ENCODE peak calls at places on chromosomes 5 and 9, in seven cellular contexts. E is heart right ventricle; C is progenitor cell of endocrine pancreas; G is GM06990; F is CD8-positive, alpha-beta T cell; Y is left ventricle myocardium inferior; A is kidney. X is an unnamed sample.

GRCh38 chr5:175893466-175893865 is 22.1 kb downstream of the CPLX2 start:
- DNase-seq in Y (peak), G (no peak), C (no peak), F (no peak), A (no peak), E (peak), X (no peak)

GRCh38 chr5:75366787-75367186 is 29.8 kb downstream of the HMGCR start:
- DNase-seq in G (no peak), A (no peak), C (no peak), Y (no peak), F (no peak), E (no peak), X (no peak)

GRCh38 chr5:173618927-173619519 is 2.6 kb upstream of the BOD1 start:
- DNase-seq in C (peak), E (peak), Y (no peak), F (peak), A (no peak), G (no peak), X (no peak)

GRCh38 chr9:69535911-69536310 is 136.3 kb downstream of the APBA1 start:
- DNase-seq in C (no peak), E (no peak), A (no peak), F (no peak), Y (no peak), G (no peak), X (no peak)

GRCh38 chr5:134794136-134794535 is 35.6 kb downstream of the DDX46 start:
- DNase-seq in Y (no peak), F (no peak), A (no peak), C (no peak), E (no peak), G (no peak), X (no peak)

GRCh38 chr5:174355208-174355612 is 309.7 kb downstream of the NSG2 start:
- DNase-seq in Y (no peak), E (no peak), G (no peak), A (no peak), C (no peak), F (no peak), X (no peak)

GRCh38 chr9:33101104-33101951 is 24.9 kb upstream of the SMU1 start:
- DNase-seq in Y (no peak), C (no peak), E (no peak), F (no peak), A (no peak), G (no peak), X (no peak)

GRCh38 chr5:138972230-138972629 is 97.1 kb upstream of the LRRTM2 start:
- DNase-seq in F (no peak), A (no peak), Y (no peak), E (no peak), G (no peak), C (no peak), X (no peak)

GRCh38 chr5:145835839-145836222 is 689 bp upstream of the PRELID2 start:
- DNase-seq in A (no peak), F (no peak), C (no peak), G (no peak), Y (no peak), E (no peak), X (no peak)

GRCh38 chr9:73269430-73270101 is 117.9 kb downstream of the ANXA1 start:
- DNase-seq in G (no peak), A (no peak), F (no peak), Y (no peak), E (no peak), C (no peak), X (no peak)

GRCh38 chr9:26508897-26509296 is 383.7 kb downstream of the CAAP1 start:
- DNase-seq in G (no peak), Y (no peak), F (no peak), A (no peak), C (no peak), E (no peak), X (no peak)

GRCh38 chr5:172178301-172179031 is 9.6 kb downstream of the STK10 start:
- DNase-seq in G (no peak), E (no peak), F (no peak), Y (no peak), A (no peak), C (no peak), X (no peak)

GRCh38 chr9:133788819-133789733 is 50.9 kb upstream of the SARDH start:
- DNase-seq in C (no peak), E (peak), F (no peak), A (peak), Y (peak), G (no peak), X (peak)

GRCh38 chr5:177601577-177602457 is 1.9 kb downstream of the B4GALT7 start:
- DNase-seq in F (no peak), G (no peak), A (no peak), C (no peak), E (no peak), Y (no peak), X (no peak)

GRCh38 chr9:97694768-97695167 is 2.4 kb downstream of the XPA start:
- DNase-seq in Y (no peak), E (no peak), G (no peak), F (no peak), A (no peak), C (no peak), X (no peak)

GRCh38 chr9:101455656-101456235 is 20.2 kb upstream of the ALDOB start:
- DNase-seq in E (no peak), F (no peak), A (no peak), G (no peak), C (no peak), Y (no peak), X (no peak)

GRCh38 chr5:78597858-78598415 is 50.6 kb downstream of the LHFPL2 start:
- DNase-seq in G (no peak), E (no peak), C (no peak), A (no peak), Y (no peak), F (no peak), X (no peak)

GRCh38 chr9:84667571-84668203 is 1.8 kb upstream of the NTRK2 start:
- DNase-seq in C (no peak), A (no peak), Y (peak), E (peak), F (no peak), G (peak), X (peak)

GRCh38 chr5:95861858-95862561 is 39.5 kb upstream of the GLRX start:
- DNase-seq in C (no peak), F (no peak), G (no peak), Y (no peak), E (no peak), A (no peak), X (no peak)

GRCh38 chr9:124284237-124284831 is 26.6 kb downstream of the NEK6 start:
- DNase-seq in Y (peak), G (no peak), F (no peak), C (no peak), A (no peak), E (peak), X (no peak)

GRCh38 chr9:132728497-132728896 is 58.2 kb downstream of the GTF3C4 start:
- DNase-seq in A (no peak), E (no peak), C (no peak), F (no peak), Y (no peak), G (no peak), X (no peak)

GRCh38 chr9:126842977-126843799 is 17.3 kb upstream of the ZBTB34 start:
- DNase-seq in C (no peak), G (peak), E (no peak), Y (no peak), A (no peak), F (no peak), X (peak)

GRCh38 chr5:58450811-58451629 is 8.9 kb downstream of the PLK2 start:
- DNase-seq in Y (no peak), F (no peak), C (no peak), A (no peak), E (no peak), G (no peak), X (no peak)

GRCh38 chr5:178346607-178347334 is 114.2 kb upstream of the PHYKPL start:
- DNase-seq in E (no peak), G (no peak), A (peak), C (no peak), F (no peak), Y (no peak), X (no peak)

GRCh38 chr5:106454651-106455415 is 1215.9 kb downstream of the EFNA5 start:
- DNase-seq in C (no peak), A (no peak), Y (no peak), E (no peak), G (no peak), F (no peak), X (no peak)

GRCh38 chr5:173886157-173886556 is 2.0 kb upstream of the CPEB4 start:
- DNase-seq in Y (no peak), C (no peak), G (no peak), F (no peak), A (no peak), E (no peak), X (no peak)

GRCh38 chr5:141677415-141677814 is 4.6 kb downstream of the ARAP3 start:
- DNase-seq in A (no peak), F (no peak), C (no peak), Y (no peak), E (no peak), G (no peak), X (no peak)

GRCh38 chr5:176667637-176668036 is 20.4 kb downstream of the TSPAN17 start:
- DNase-seq in A (no peak), F (no peak), G (no peak), E (no peak), Y (no peak), C (no peak), X (no peak)

GRCh38 chr9:111096051-111096450 is 57.8 kb upstream of the LPAR1 start:
- DNase-seq in Y (no peak), C (no peak), G (no peak), E (no peak), A (no peak), F (no peak), X (no peak)

GRCh38 chr5:109156885-109157284 is 252.9 kb downstream of the PJA2 start:
- DNase-seq in F (no peak), E (no peak), G (no peak), Y (no peak), A (no peak), C (no peak), X (no peak)

GRCh38 chr5:73673161-73673591 is 47.2 kb downstream of the ARHGEF28 start:
- DNase-seq in G (no peak), F (no peak), Y (no peak), E (no peak), C (no peak), A (no peak), X (no peak)

GRCh38 chr5:1546556-1546955 is 22.8 kb upstream of the LPCAT1 start:
- DNase-seq in C (no peak), E (no peak), A (peak), F (no peak), G (no peak), Y (no peak), X (no peak)

GRCh38 chr5:179374506-179375235 is 29.4 kb upstream of the ADAMTS2 start:
- DNase-seq in G (no peak), F (no peak), C (no peak), A (peak), Y (no peak), E (no peak), X (no peak)

GRCh38 chr5:38532165-38532669 is 24.2 kb downstream of the LIFR start:
- DNase-seq in F (no peak), G (no peak), A (no peak), Y (no peak), C (no peak), E (no peak), X (no peak)

GRCh38 chr5:150785950-150786349 is 7.4 kb downstream of the SMIM3 start:
- DNase-seq in F (no peak), Y (no peak), G (no peak), E (no peak), C (no peak), A (no peak), X (no peak)

GRCh38 chr9:95505072-95505471 is 11.7 kb downstream of the PTCH1 start:
- DNase-seq in A (no peak), G (no peak), C (no peak), E (no peak), Y (no peak), F (no peak), X (no peak)

GRCh38 chr9:95505676-95506437 is 10.9 kb downstream of the PTCH1 start:
- DNase-seq in C (peak), Y (peak), G (peak), A (peak), F (peak), E (peak), X (peak)

GRCh38 chr9:95503369-95503768 is 13.4 kb downstream of the PTCH1 start:
- DNase-seq in A (no peak), F (no peak), G (no peak), Y (no peak), E (no peak), C (no peak), X (no peak)

GRCh38 chr9:95506438-95506691 is 10.4 kb downstream of the PTCH1 start:
- DNase-seq in Y (peak), C (no peak), A (no peak), G (peak), E (peak), F (no peak), X (no peak)

GRCh38 chr9:95504053-95504963 is 12.5 kb downstream of the PTCH1 start:
- DNase-seq in Y (no peak), E (no peak), A (no peak), G (no peak), F (no peak), C (no peak), X (no peak)
- TF ChIP-seq CTCF in Y (no peak), E (no peak), A (no peak), G (peak), F (no peak), C (peak), X (no peak)

DNA sequence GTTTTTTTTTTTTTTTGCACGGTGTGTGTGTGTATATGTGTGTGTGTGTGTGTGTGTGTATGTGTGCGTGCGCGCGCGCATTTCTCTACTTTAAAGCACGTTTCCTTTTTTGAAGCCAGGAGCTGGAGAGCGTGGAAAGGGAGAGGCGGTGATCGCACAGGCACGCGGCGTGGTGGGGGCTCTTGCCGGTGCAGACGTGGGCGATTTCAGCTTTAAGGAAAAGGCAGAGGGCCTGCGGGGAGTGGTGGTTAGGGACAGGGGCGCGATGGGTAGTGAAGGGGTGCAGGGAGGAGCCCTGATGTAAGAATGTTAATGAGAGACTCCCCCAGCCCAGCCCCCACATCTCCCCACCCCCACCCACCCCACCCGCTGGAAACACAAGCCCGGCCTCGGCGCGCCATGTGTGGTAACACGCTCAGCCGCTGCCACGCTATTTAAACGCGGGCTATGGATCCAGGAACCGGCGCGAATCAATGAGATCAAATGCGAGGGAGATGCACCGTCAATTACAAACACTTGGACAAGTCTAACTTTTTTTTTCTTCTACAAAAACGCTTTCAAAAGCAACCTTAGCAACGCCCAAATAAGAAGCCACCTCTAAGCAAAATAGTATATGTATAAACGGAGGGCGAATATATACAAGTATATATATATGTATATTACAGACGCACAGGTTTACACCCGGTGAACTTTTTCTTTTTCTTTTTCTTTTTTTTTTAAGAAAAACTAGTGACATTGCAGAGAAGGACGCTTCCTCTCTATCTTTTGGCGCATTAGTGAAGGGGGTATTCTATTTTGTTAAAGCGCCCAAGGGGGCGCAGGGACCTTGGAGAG is at the start of gene NPR3:
- DNase-seq in F (no peak), C (no peak), E (no peak), Y (peak), G (no peak), A (peak), X (no peak)
- TF ChIP-seq CTCF in F (no peak), C (no peak), E (no peak), Y (no peak), G (no peak), A (no peak), X (no peak)

GRCh38 chr5:147394273-147394672 is 115.6 kb downstream of the DPYSL3 start:
- DNase-seq in C (no peak), E (no peak), A (no peak), F (no peak), Y (no peak), G (no peak), X (no peak)
- TF ChIP-seq CTCF in C (no peak), E (no peak), A (no peak), F (no peak), Y (no peak), G (no peak), X (no peak)

GRCh38 chr5:164188733-164189148 is 683.3 kb downstream of the MAT2B start:
- DNase-seq in Y (no peak), G (no peak), F (no peak), E (peak), C (no peak), A (no peak), X (no peak)
- TF ChIP-seq CTCF in Y (no peak), G (no peak), F (no peak), E (no peak), C (no peak), A (no peak), X (no peak)

GRCh38 chr9:120510816-120511215 is 69.2 kb downstream of the CDK5RAP2 start:
- DNase-seq in E (no peak), G (no peak), Y (no peak), A (no peak), C (no peak), F (no peak), X (no peak)

GRCh38 chr9:120507936-120508510 is 71.9 kb downstream of the CDK5RAP2 start:
- DNase-seq in F (no peak), E (no peak), Y (no peak), G (no peak), C (no peak), A (no peak), X (peak)

GRCh38 chr9:120500733-120501132 is 79.2 kb downstream of the CDK5RAP2 start:
- DNase-seq in Y (no peak), G (no peak), E (no peak), A (no peak), C (no peak), F (no peak), X (no peak)

DNA sequence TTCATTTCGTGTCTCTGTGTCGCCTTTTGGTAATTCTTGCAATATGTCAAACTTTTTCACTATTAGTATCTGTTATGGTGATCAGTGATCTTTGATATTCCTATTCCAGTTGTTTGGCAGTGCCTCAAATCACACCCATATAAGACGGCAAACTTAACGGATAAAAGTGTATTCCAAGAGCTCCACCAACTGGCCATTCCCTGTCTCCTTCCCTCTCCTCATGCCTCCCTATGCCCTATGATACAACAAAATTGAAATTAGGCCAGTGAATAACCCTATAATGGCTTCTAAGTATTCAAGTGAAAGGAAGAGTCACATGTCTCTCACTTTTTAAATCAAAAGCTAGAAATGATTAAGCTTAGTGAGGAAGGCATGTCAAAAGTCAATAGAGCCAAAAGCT is 74.8 kb downstream of the CDK5RAP2 start:
- DNase-seq in E (no peak), G (no peak), C (no peak), F (no peak), Y (no peak), A (no peak), X (no peak)
- TF ChIP-seq CTCF in E (peak), G (no peak), C (no peak), F (no peak), Y (peak), A (no peak), X (no peak)

DNA sequence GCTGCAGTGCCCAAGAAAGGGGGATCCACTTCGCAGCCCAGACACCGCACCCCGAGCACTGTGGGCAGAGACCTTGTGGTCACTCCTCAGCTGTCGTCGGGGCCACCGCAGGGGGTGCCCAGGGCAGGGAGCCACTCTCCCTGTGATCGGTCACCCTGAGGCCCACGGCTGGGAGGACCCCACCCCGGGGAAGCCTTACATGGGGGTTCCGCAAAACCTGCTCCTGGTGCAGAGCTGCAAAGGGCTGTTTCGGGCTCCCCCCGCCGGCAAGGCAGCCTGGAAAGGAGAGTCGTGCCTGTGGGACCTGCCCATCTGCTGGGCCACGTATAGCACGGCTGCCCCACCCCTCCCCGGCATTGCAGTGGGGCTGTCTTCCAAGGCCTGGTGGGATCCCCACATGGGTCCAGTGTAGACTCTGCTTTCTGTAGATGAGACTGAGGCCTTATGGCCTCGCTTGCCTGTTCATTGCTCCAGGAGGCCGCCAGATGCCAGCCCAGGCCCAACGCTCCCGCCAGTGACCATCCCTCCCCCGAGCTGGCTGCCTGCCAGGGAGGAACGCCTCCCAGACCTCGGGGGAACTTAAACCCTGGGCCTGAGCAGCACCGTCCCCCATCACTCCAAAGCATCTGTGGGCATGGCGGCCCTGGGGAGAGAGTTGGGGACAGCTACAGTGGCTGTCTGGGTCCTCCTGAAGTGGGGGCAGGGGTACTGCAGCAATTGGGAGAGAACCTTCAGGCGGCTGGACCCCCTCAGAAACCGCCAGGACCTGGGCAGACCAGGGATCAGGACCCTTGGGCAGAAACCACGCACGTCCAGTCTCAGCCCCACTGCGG is 1.6 kb upstream of the DNLZ start:
- DNase-seq in F (no peak), A (no peak), G (no peak), C (no peak), Y (no peak), E (no peak), X (no peak)
- TF ChIP-seq CTCF in F (no peak), A (no peak), G (no peak), C (no peak), Y (no peak), E (no peak), X (no peak)

GRCh38 chr9:17739022-17739421 is 160.2 kb downstream of the SH3GL2 start:
- DNase-seq in Y (no peak), F (no peak), E (no peak), A (no peak), C (no peak), G (no peak), X (no peak)

GRCh38 chr9:17744786-17745185 is 165.9 kb downstream of the SH3GL2 start:
- DNase-seq in F (no peak), C (peak), A (no peak), Y (no peak), E (no peak), G (no peak), X (no peak)

DNA sequence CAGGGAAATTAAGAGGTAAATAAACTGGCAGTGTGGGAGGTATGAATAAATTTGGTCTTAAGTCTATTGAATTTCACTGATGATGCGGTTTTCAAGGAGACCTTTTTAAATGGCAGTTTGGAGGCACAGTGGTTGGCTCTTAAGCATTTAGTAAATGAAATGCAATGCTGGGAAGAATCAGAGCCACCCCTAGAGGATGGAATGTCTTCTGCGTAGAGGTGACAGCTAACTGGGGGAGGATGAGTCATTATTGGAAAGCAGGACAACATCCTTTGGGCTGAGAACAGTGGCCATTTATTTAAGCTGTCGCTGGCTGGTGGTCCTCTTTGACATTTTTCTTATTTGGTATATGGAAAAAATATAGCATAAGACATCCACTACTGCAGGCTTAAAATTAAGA is 163.2 kb downstream of the SH3GL2 start:
- DNase-seq in E (no peak), Y (no peak), A (no peak), G (no peak), C (no peak), F (no peak), X (no peak)
- TF ChIP-seq CTCF in E (no peak), Y (no peak), A (no peak), G (no peak), C (no peak), F (no peak), X (no peak)

X was measured in dorsolateral prefrontal cortex.